ENCODE peak calls at places on chromosomes 7 and 10, in five cellular contexts. One of them, this sample, is unnamed.

GRCh38 chr7:103446046-103446520 is at the start of gene SLC26A5:
- DNase-seq in trophoblast cell: peak; percentile 19
- DNase-seq in H1: no peak
- DNase-seq in neuronal stem cell: peak; percentile 27
- DNase-seq in mesenchymal stem cell: no peak
- DNase-seq in this sample: peak; percentile 75

GRCh38 chr7:142319970-142320369 is 62.1 kb upstream of the PRSS58 start:
- DNase-seq in trophoblast cell: peak; percentile 32
- DNase-seq in H1: no peak
- DNase-seq in neuronal stem cell: no peak
- DNase-seq in mesenchymal stem cell: no peak
- DNase-seq in this sample: peak; percentile 70

GRCh38 chr10:22341190-22341935 is 3.9 kb upstream of the SPAG6 start:
- DNase-seq in trophoblast cell: no peak
- DNase-seq in H1: no peak
- DNase-seq in neuronal stem cell: peak; percentile 56
- DNase-seq in mesenchymal stem cell: peak; percentile 52
- DNase-seq in this sample: peak; percentile 53

GRCh38 chr10:113273151-113273876 is 279.5 kb upstream of the HABP2 start:
- DNase-seq in trophoblast cell: no peak
- DNase-seq in H1: no peak
- DNase-seq in neuronal stem cell: peak; percentile 42
- DNase-seq in mesenchymal stem cell: peak; percentile 18
- DNase-seq in this sample: no peak

GRCh38 chr7:90769036-90769435 is 172.9 kb downstream of the CDK14 start:
- DNase-seq in trophoblast cell: no peak
- DNase-seq in H1: no peak
- DNase-seq in neuronal stem cell: no peak
- DNase-seq in mesenchymal stem cell: no peak
- DNase-seq in this sample: no peak

GRCh38 chr10:97762816-97763215 is 9.0 kb downstream of the SFRP5 start:
- DNase-seq in trophoblast cell: no peak
- DNase-seq in H1: no peak
- DNase-seq in neuronal stem cell: peak; percentile 42
- DNase-seq in mesenchymal stem cell: no peak
- DNase-seq in this sample: peak; percentile 55

GRCh38 chr10:77187376-77187999 is 450.1 kb downstream of the KCNMA1 start:
- DNase-seq in trophoblast cell: peak; percentile 69
- DNase-seq in H1: no peak
- DNase-seq in neuronal stem cell: no peak
- DNase-seq in mesenchymal stem cell: peak; percentile 66
- DNase-seq in this sample: no peak

GRCh38 chr10:78656815-78657621 is 411.7 kb upstream of the ZMIZ1 start:
- DNase-seq in trophoblast cell: no peak
- DNase-seq in H1: no peak
- DNase-seq in neuronal stem cell: peak; percentile 99
- DNase-seq in mesenchymal stem cell: peak; percentile 33
- DNase-seq in this sample: no peak

GRCh38 chr7:133797355-133797754 is 329.8 kb upstream of the LRGUK start:
- DNase-seq in trophoblast cell: no peak
- DNase-seq in H1: no peak
- DNase-seq in neuronal stem cell: no peak
- DNase-seq in mesenchymal stem cell: no peak
- DNase-seq in this sample: no peak

GRCh38 chr10:73759512-73760115 is 15.4 kb downstream of the SEC24C start:
- DNase-seq in trophoblast cell: peak; percentile 37
- DNase-seq in H1: no peak
- DNase-seq in neuronal stem cell: no peak
- DNase-seq in mesenchymal stem cell: no peak
- DNase-seq in this sample: no peak

GRCh38 chr7:20310963-20311742 is 19.5 kb upstream of the ITGB8 start:
- DNase-seq in trophoblast cell: peak; percentile 69
- DNase-seq in H1: no peak
- DNase-seq in neuronal stem cell: no peak
- DNase-seq in mesenchymal stem cell: peak; percentile 61
- DNase-seq in this sample: no peak

GRCh38 chr7:88280801-88281200 is 25.9 kb downstream of the STEAP4 start:
- DNase-seq in trophoblast cell: no peak
- DNase-seq in H1: no peak
- DNase-seq in neuronal stem cell: no peak
- DNase-seq in mesenchymal stem cell: no peak
- DNase-seq in this sample: no peak

GRCh38 chr10:44383749-44384600 is 922 bp downstream of the CXCL12 start:
- DNase-seq in trophoblast cell: peak; percentile 5
- DNase-seq in H1: no peak
- DNase-seq in neuronal stem cell: no peak
- DNase-seq in mesenchymal stem cell: peak; percentile 50
- DNase-seq in this sample: peak; percentile 39

GRCh38 chr10:130470286-130470685 is 334.1 kb downstream of the GLRX3 start:
- DNase-seq in trophoblast cell: no peak
- DNase-seq in H1: no peak
- DNase-seq in neuronal stem cell: no peak
- DNase-seq in mesenchymal stem cell: no peak
- DNase-seq in this sample: peak; percentile 5

GRCh38 chr7:11841657-11842056 is 9.7 kb upstream of the THSD7A start:
- DNase-seq in trophoblast cell: no peak
- DNase-seq in H1: no peak
- DNase-seq in neuronal stem cell: no peak
- DNase-seq in mesenchymal stem cell: no peak
- DNase-seq in this sample: no peak

GRCh38 chr7:158587425-158588084 is at the start of gene PTPRN2:
- DNase-seq in trophoblast cell: peak; percentile 71
- DNase-seq in H1: no peak
- DNase-seq in neuronal stem cell: peak; percentile 71
- DNase-seq in mesenchymal stem cell: peak; percentile 22
- DNase-seq in this sample: peak; percentile 66

GRCh38 chr7:28112056-28112455 is 68.5 kb downstream of the JAZF1 start:
- DNase-seq in trophoblast cell: no peak
- DNase-seq in H1: no peak
- DNase-seq in neuronal stem cell: no peak
- DNase-seq in mesenchymal stem cell: no peak
- DNase-seq in this sample: no peak

GRCh38 chr7:115004121-115004520 is 82.2 kb downstream of the MDFIC start:
- DNase-seq in trophoblast cell: no peak
- DNase-seq in H1: no peak
- DNase-seq in neuronal stem cell: no peak
- DNase-seq in mesenchymal stem cell: no peak
- DNase-seq in this sample: no peak

GRCh38 chr10:71337219-71337625 is 18.2 kb downstream of the SLC29A3 start:
- DNase-seq in trophoblast cell: peak; percentile 49
- DNase-seq in H1: no peak
- DNase-seq in neuronal stem cell: no peak
- DNase-seq in mesenchymal stem cell: no peak
- DNase-seq in this sample: no peak

GRCh38 chr10:5843814-5844705 is 30.8 kb upstream of the GDI2 start:
- DNase-seq in trophoblast cell: no peak
- DNase-seq in H1: no peak
- DNase-seq in neuronal stem cell: no peak
- DNase-seq in mesenchymal stem cell: no peak
- DNase-seq in this sample: no peak

GRCh38 chr7:82319674-82320118 is 123.9 kb downstream of the CACNA2D1 start:
- DNase-seq in trophoblast cell: no peak
- DNase-seq in H1: no peak
- DNase-seq in neuronal stem cell: no peak
- DNase-seq in mesenchymal stem cell: peak; percentile 84
- DNase-seq in this sample: no peak

GRCh38 chr7:2524808-2525140 is 5.2 kb downstream of the LFNG start:
- DNase-seq in trophoblast cell: no peak
- DNase-seq in H1: peak; percentile 83
- DNase-seq in neuronal stem cell: peak; percentile 91
- DNase-seq in mesenchymal stem cell: no peak
- DNase-seq in this sample: peak; percentile 93

GRCh38 chr7:70795948-70796347 is 336.0 kb upstream of the GALNT17 start:
- DNase-seq in trophoblast cell: no peak
- DNase-seq in H1: no peak
- DNase-seq in neuronal stem cell: no peak
- DNase-seq in mesenchymal stem cell: no peak
- DNase-seq in this sample: no peak

GRCh38 chr7:25666671-25667060 is 438.4 kb upstream of the NPVF start:
- DNase-seq in trophoblast cell: no peak
- DNase-seq in H1: no peak
- DNase-seq in neuronal stem cell: no peak
- DNase-seq in mesenchymal stem cell: no peak
- DNase-seq in this sample: no peak

GRCh38 chr10:29805134-29805691 is 170.4 kb upstream of the SVIL start:
- DNase-seq in trophoblast cell: peak; percentile 40
- DNase-seq in H1: no peak
- DNase-seq in neuronal stem cell: no peak
- DNase-seq in mesenchymal stem cell: no peak
- DNase-seq in this sample: no peak

GRCh38 chr10:93542358-93542791 is 24.1 kb upstream of the FFAR4 start:
- DNase-seq in trophoblast cell: no peak
- DNase-seq in H1: no peak
- DNase-seq in neuronal stem cell: no peak
- DNase-seq in mesenchymal stem cell: peak; percentile 22
- DNase-seq in this sample: no peak

GRCh38 chr10:78511324-78512204 is 477.9 kb downstream of the RPS24 start:
- DNase-seq in trophoblast cell: no peak
- DNase-seq in H1: no peak
- DNase-seq in neuronal stem cell: no peak
- DNase-seq in mesenchymal stem cell: no peak
- DNase-seq in this sample: no peak

GRCh38 chr7:96061844-96062243 is 260.1 kb downstream of the SLC25A13 start:
- DNase-seq in trophoblast cell: no peak
- DNase-seq in H1: no peak
- DNase-seq in neuronal stem cell: no peak
- DNase-seq in mesenchymal stem cell: no peak
- DNase-seq in this sample: no peak

GRCh38 chr10:104337527-104337984 is 709 bp downstream of the ITPRIP start:
- DNase-seq in trophoblast cell: peak; percentile 88
- DNase-seq in H1: no peak
- DNase-seq in neuronal stem cell: no peak
- DNase-seq in mesenchymal stem cell: no peak
- DNase-seq in this sample: peak; percentile 58

GRCh38 chr10:104336829-104337526 is 1.3 kb downstream of the ITPRIP start:
- DNase-seq in trophoblast cell: peak; percentile 81
- DNase-seq in H1: no peak
- DNase-seq in neuronal stem cell: no peak
- DNase-seq in mesenchymal stem cell: peak; percentile 88
- DNase-seq in this sample: no peak

GRCh38 chr10:104339469-104340098 is 1.3 kb upstream of the ITPRIP start:
- DNase-seq in trophoblast cell: peak; percentile 57
- DNase-seq in H1: no peak
- DNase-seq in neuronal stem cell: no peak
- DNase-seq in mesenchymal stem cell: peak; percentile 82
- DNase-seq in this sample: peak; percentile 31

GRCh38 chr10:104340099-104340594 is 1.9 kb upstream of the ITPRIP start:
- DNase-seq in trophoblast cell: no peak
- DNase-seq in H1: no peak
- DNase-seq in neuronal stem cell: no peak
- DNase-seq in mesenchymal stem cell: no peak
- DNase-seq in this sample: no peak

GRCh38 chr10:104337985-104338735 is at the start of gene ITPRIP:
- DNase-seq in trophoblast cell: peak; percentile 73
- DNase-seq in H1: no peak
- DNase-seq in neuronal stem cell: peak; percentile 73
- DNase-seq in mesenchymal stem cell: peak; percentile 90
- DNase-seq in this sample: peak; percentile 68
- H3K4ac ChIP-seq in trophoblast cell: peak within 1 kb of the TSS; percentile 93
- H3K4ac ChIP-seq in H1: peak within 1 kb of the TSS; percentile 94
- H3K4ac ChIP-seq in neuronal stem cell: no peak within 1 kb of the TSS
- H3K4ac ChIP-seq in mesenchymal stem cell: peak within 1 kb of the TSS; percentile 81
- H3K4ac ChIP-seq in this sample: no peak within 1 kb of the TSS

GRCh38 chr7:152899482-152900166 is 140.1 kb downstream of the ACTR3B start:
- DNase-seq in trophoblast cell: peak; percentile 62
- DNase-seq in H1: no peak
- DNase-seq in neuronal stem cell: no peak
- DNase-seq in mesenchymal stem cell: no peak
- DNase-seq in this sample: no peak

GRCh38 chr7:152904698-152905097 is 145.1 kb downstream of the ACTR3B start:
- DNase-seq in trophoblast cell: no peak
- DNase-seq in H1: no peak
- DNase-seq in neuronal stem cell: no peak
- DNase-seq in mesenchymal stem cell: no peak
- DNase-seq in this sample: no peak

GRCh38 chr7:152899004-152899403 is 139.5 kb downstream of the ACTR3B start:
- DNase-seq in trophoblast cell: no peak
- DNase-seq in H1: no peak
- DNase-seq in neuronal stem cell: no peak
- DNase-seq in mesenchymal stem cell: no peak
- DNase-seq in this sample: no peak

GRCh38 chr7:152902870-152903860 is 143.6 kb downstream of the ACTR3B start:
- DNase-seq in trophoblast cell: no peak
- DNase-seq in H1: no peak
- DNase-seq in neuronal stem cell: no peak
- DNase-seq in mesenchymal stem cell: no peak
- DNase-seq in this sample: no peak

DNA sequence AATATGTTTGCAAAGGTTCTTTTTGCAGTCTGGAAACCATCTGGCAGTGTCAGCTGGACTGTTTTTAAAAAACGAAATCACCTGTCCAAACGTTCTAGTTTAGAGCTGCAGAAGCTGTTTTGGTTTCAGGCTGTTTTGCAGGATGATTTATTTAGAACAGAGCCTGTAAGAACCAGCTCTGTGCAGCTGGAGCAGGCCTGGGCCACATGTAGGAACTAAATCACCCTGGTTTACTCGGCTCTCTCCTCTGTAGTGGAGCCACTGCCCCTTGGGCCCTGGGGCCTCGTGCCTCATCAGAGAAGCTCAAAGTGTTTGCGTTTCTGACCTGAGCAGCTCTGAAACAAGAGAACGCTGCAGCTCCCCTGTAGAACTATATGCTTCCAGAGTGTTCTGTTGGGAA is 142.5 kb downstream of the ACTR3B start:
- DNase-seq in trophoblast cell: no peak
- DNase-seq in H1: no peak
- DNase-seq in neuronal stem cell: no peak
- DNase-seq in mesenchymal stem cell: no peak
- DNase-seq in this sample: no peak
- H2BK12ac ChIP-seq in trophoblast cell: no peak overlapping the region
- H2BK12ac ChIP-seq in H1: no peak overlapping the region
- H2BK12ac ChIP-seq in neuronal stem cell: no peak overlapping the region
- H2BK12ac ChIP-seq in mesenchymal stem cell: no peak overlapping the region
- H2BK12ac ChIP-seq in this sample: no peak overlapping the region

GRCh38 chr10:64477791-64478190 is 956.6 kb downstream of the REEP3 start:
- DNase-seq in trophoblast cell: no peak
- DNase-seq in H1: no peak
- DNase-seq in neuronal stem cell: no peak
- DNase-seq in mesenchymal stem cell: no peak
- DNase-seq in this sample: no peak
- H3K4ac ChIP-seq in trophoblast cell: no peak overlapping the region
- H3K4ac ChIP-seq in H1: no peak overlapping the region
- H3K4ac ChIP-seq in neuronal stem cell: no peak overlapping the region
- H3K4ac ChIP-seq in mesenchymal stem cell: no peak overlapping the region
- H3K4ac ChIP-seq in this sample: no peak overlapping the region

DNA sequence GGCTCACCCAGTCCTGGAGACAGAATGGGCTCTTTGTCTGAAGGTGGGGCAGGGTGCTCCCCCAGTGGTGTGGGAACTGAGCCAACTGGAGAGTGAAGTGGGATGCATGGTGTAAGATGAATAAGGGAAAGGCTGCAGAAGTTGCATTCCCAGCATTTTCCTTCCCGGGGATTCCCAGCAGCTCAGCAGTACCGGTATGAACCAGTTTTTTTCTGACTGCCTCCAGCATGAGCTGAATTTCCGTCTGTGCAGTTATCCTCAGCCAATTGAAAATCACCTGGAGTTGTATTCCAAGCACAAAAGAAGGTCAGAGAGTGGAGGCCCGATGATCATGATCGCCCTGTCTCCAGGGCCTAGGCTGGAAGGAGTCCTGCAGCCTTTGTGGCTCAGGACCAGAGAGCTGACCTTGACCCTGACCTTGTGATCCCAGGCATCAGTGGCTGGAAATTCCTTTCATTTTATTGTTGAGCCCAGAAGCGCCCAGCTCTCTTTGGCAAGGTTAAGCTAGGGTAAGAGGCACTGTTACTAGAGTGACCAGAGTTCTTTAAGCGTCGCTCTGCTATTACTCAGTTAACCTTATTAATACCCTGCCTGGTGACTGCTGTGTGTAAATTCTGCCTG is 33.4 kb downstream of the OGDH start:
- DNase-seq in trophoblast cell: peak; percentile 90
- DNase-seq in H1: no peak
- DNase-seq in neuronal stem cell: peak; percentile 4
- DNase-seq in mesenchymal stem cell: peak; percentile 91
- DNase-seq in this sample: peak; percentile 48
- H2BK12ac ChIP-seq in trophoblast cell: peak overlapping the region; percentile 76
- H2BK12ac ChIP-seq in H1: peak overlapping the region; percentile 18
- H2BK12ac ChIP-seq in neuronal stem cell: no peak overlapping the region
- H2BK12ac ChIP-seq in mesenchymal stem cell: peak overlapping the region; percentile 89
- H2BK12ac ChIP-seq in this sample: no peak overlapping the region

This sample was measured in H9.